ENCODE peak calls at places on chromosomes 16 and 17, in four cellular contexts. A is kidney epithelial cell; P is CD8-positive, alpha-beta memory T cell; G is EH. K is an unnamed sample.

GRCh38 chr17:36937001-36937960 is at the start of gene LHX1:
- DNase-seq in A (no peak), P (no peak), G (no peak), K (peak)

GRCh38 chr16:54647731-54648221 is 282.9 kb upstream of the IRX5 start:
- DNase-seq in A (no peak), P (no peak), G (no peak), K (no peak)

GRCh38 chr17:64773836-64774761 is 112.0 kb upstream of the SMURF2 start:
- DNase-seq in A (no peak), P (no peak), G (peak), K (peak)

GRCh38 chr16:87531418-87531817 is 38.6 kb upstream of the ZCCHC14 start:
- DNase-seq in A (no peak), P (no peak), G (no peak), K (no peak)

GRCh38 chr17:45225964-45226530 is 4.4 kb downstream of the FMNL1 start:
- DNase-seq in A (no peak), P (peak), G (no peak), K (peak)

GRCh38 chr16:10333321-10334032 is 52.4 kb upstream of the ATF7IP2 start:
- DNase-seq in A (no peak), P (no peak), G (no peak), K (no peak)

GRCh38 chr16:50763211-50763610 is 21.3 kb downstream of the CYLD start:
- DNase-seq in A (no peak), P (no peak), G (peak), K (no peak)

GRCh38 chr17:64081802-64082799 is 47.8 kb downstream of the ERN1 start:
- DNase-seq in A (peak), P (no peak), G (peak), K (no peak)

GRCh38 chr17:72387969-72388368 is 267.1 kb downstream of the SOX9 start:
- DNase-seq in A (no peak), P (no peak), G (no peak), K (no peak)

GRCh38 chr16:90057738-90058173 is 19.4 kb downstream of the PRDM7 start:
- DNase-seq in A (no peak), P (no peak), G (peak), K (no peak)

GRCh38 chr17:72884066-72884465 is 208.4 kb downstream of the SLC39A11 start:
- DNase-seq in A (no peak), P (no peak), G (no peak), K (no peak)

GRCh38 chr17:68491864-68492263 is 20.4 kb upstream of the PRKAR1A start:
- DNase-seq in A (no peak), P (no peak), G (no peak), K (no peak)

GRCh38 chr16:17403156-17403809 is 67.5 kb downstream of the XYLT1 start:
- DNase-seq in A (no peak), P (no peak), G (no peak), K (no peak)

GRCh38 chr17:77352996-77353395 is 212.2 kb downstream of the SEC14L1 start:
- DNase-seq in A (no peak), P (no peak), G (no peak), K (no peak)

GRCh38 chr16:27499659-27500055 is 50.1 kb downstream of the GTF3C1 start:
- DNase-seq in A (no peak), P (no peak), G (no peak), K (no peak)

GRCh38 chr16:23836404-23837291 is 865 bp downstream of the PRKCB start:
- DNase-seq in A (no peak), P (peak), G (no peak), K (peak)

GRCh38 chr17:27424516-27424915 is 31.7 kb upstream of the KSR1 start:
- DNase-seq in A (no peak), P (no peak), G (no peak), K (no peak)

GRCh38 chr17:67431210-67432015 is 54.3 kb downstream of the PITPNC1 start:
- DNase-seq in A (no peak), P (no peak), G (peak), K (no peak)

GRCh38 chr17:44219126-44219635 is 294 bp downstream of the UBTF start:
- DNase-seq in A (no peak), P (peak), G (peak), K (peak)

GRCh38 chr17:58265902-58266875 is 14.5 kb downstream of the MPO start:
- DNase-seq in A (no peak), P (no peak), G (no peak), K (peak)

GRCh38 chr16:67198238-67198734 is 645 bp upstream of the ELMO3 start:
- DNase-seq in A (no peak), P (no peak), G (peak), K (peak)